ENCODE peak calls at places on chromosomes 3 and 15, in eight cellular contexts. One of them, this sample, is unnamed. For H3K9me3, the result is how much of the 10 kb centered on the place peaks cover.

GRCh38 chr3:58161435-58162398 is 49.1 kb downstream of the DNASE1L3 start:
- DNase-seq in prostate gland: no peak
- DNase-seq in AG04450: peak
- DNase-seq in mammary epithelial cell: peak
- DNase-seq in ovary: peak
- DNase-seq in left ventricle myocardium inferior: no peak
- DNase-seq in endodermal cell: no peak
- DNase-seq in neuronal stem cell: no peak
- DNase-seq in this sample: no peak

GRCh38 chr3:179969525-179969924 is 67.2 kb downstream of the PEX5L start:
- DNase-seq in prostate gland: no peak
- DNase-seq in AG04450: no peak
- DNase-seq in mammary epithelial cell: peak
- DNase-seq in ovary: no peak
- DNase-seq in left ventricle myocardium inferior: no peak
- DNase-seq in endodermal cell: no peak
- DNase-seq in neuronal stem cell: no peak
- DNase-seq in this sample: no peak

GRCh38 chr15:68718468-68718867 is 102.2 kb downstream of the ANP32A start:
- DNase-seq in prostate gland: no peak
- DNase-seq in AG04450: no peak
- DNase-seq in mammary epithelial cell: no peak
- DNase-seq in ovary: no peak
- DNase-seq in left ventricle myocardium inferior: no peak
- DNase-seq in endodermal cell: no peak
- DNase-seq in neuronal stem cell: no peak
- DNase-seq in this sample: no peak

GRCh38 chr15:92421980-92422379 is 28.3 kb downstream of the ST8SIA2 start:
- DNase-seq in prostate gland: no peak
- DNase-seq in AG04450: peak
- DNase-seq in mammary epithelial cell: no peak
- DNase-seq in ovary: no peak
- DNase-seq in left ventricle myocardium inferior: no peak
- DNase-seq in endodermal cell: no peak
- DNase-seq in neuronal stem cell: no peak
- DNase-seq in this sample: no peak

GRCh38 chr3:49799761-49800160 is at the start of gene CDHR4:
- DNase-seq in prostate gland: no peak
- DNase-seq in AG04450: no peak
- DNase-seq in mammary epithelial cell: peak
- DNase-seq in ovary: no peak
- DNase-seq in left ventricle myocardium inferior: no peak
- DNase-seq in endodermal cell: no peak
- DNase-seq in neuronal stem cell: no peak
- DNase-seq in this sample: no peak

GRCh38 chr3:187212705-187213104 is 15.4 kb downstream of the RTP1 start:
- DNase-seq in prostate gland: no peak
- DNase-seq in AG04450: no peak
- DNase-seq in mammary epithelial cell: no peak
- DNase-seq in ovary: no peak
- DNase-seq in left ventricle myocardium inferior: peak
- DNase-seq in endodermal cell: no peak
- DNase-seq in neuronal stem cell: no peak
- DNase-seq in this sample: no peak

GRCh38 chr3:45773714-45774449 is 22.5 kb downstream of the SLC6A20 start:
- DNase-seq in prostate gland: no peak
- DNase-seq in AG04450: no peak
- DNase-seq in mammary epithelial cell: no peak
- DNase-seq in ovary: no peak
- DNase-seq in left ventricle myocardium inferior: no peak
- DNase-seq in endodermal cell: peak
- DNase-seq in neuronal stem cell: no peak
- DNase-seq in this sample: no peak

GRCh38 chr3:170809975-170810357 is 60.0 kb downstream of the RPL22L1 start:
- DNase-seq in prostate gland: no peak
- DNase-seq in AG04450: no peak
- DNase-seq in mammary epithelial cell: peak
- DNase-seq in ovary: no peak
- DNase-seq in left ventricle myocardium inferior: no peak
- DNase-seq in endodermal cell: no peak
- DNase-seq in neuronal stem cell: no peak
- DNase-seq in this sample: no peak

GRCh38 chr15:71736286-71736947 is 73.9 kb upstream of the NR2E3 start:
- DNase-seq in prostate gland: no peak
- DNase-seq in AG04450: no peak
- DNase-seq in mammary epithelial cell: no peak
- DNase-seq in ovary: no peak
- DNase-seq in left ventricle myocardium inferior: no peak
- DNase-seq in endodermal cell: no peak
- DNase-seq in neuronal stem cell: no peak
- DNase-seq in this sample: no peak

GRCh38 chr15:36422631-36423030 is 156.8 kb upstream of the CDIN1 start:
- DNase-seq in prostate gland: no peak
- DNase-seq in AG04450: no peak
- DNase-seq in mammary epithelial cell: no peak
- DNase-seq in ovary: no peak
- DNase-seq in left ventricle myocardium inferior: no peak
- DNase-seq in endodermal cell: no peak
- DNase-seq in neuronal stem cell: no peak
- DNase-seq in this sample: no peak

GRCh38 chr15:70715840-70716510 is 47.4 kb downstream of the UACA start:
- DNase-seq in prostate gland: no peak
- DNase-seq in AG04450: no peak
- DNase-seq in mammary epithelial cell: no peak
- DNase-seq in ovary: no peak
- DNase-seq in left ventricle myocardium inferior: no peak
- DNase-seq in endodermal cell: no peak
- DNase-seq in neuronal stem cell: no peak
- DNase-seq in this sample: no peak

GRCh38 chr3:194937144-194937543 is 251.5 kb downstream of the FAM43A start:
- DNase-seq in prostate gland: no peak
- DNase-seq in AG04450: no peak
- DNase-seq in mammary epithelial cell: no peak
- DNase-seq in ovary: no peak
- DNase-seq in left ventricle myocardium inferior: no peak
- DNase-seq in endodermal cell: no peak
- DNase-seq in neuronal stem cell: no peak
- DNase-seq in this sample: no peak

GRCh38 chr15:39685999-39686613 is 96.5 kb downstream of the FSIP1 start:
- DNase-seq in prostate gland: peak
- DNase-seq in AG04450: peak
- DNase-seq in mammary epithelial cell: peak
- DNase-seq in ovary: no peak
- DNase-seq in left ventricle myocardium inferior: no peak
- DNase-seq in endodermal cell: peak
- DNase-seq in neuronal stem cell: peak
- DNase-seq in this sample: no peak

GRCh38 chr3:94249491-94250079 is 186.7 kb downstream of the NSUN3 start:
- DNase-seq in prostate gland: peak
- DNase-seq in AG04450: peak
- DNase-seq in mammary epithelial cell: peak
- DNase-seq in ovary: peak
- DNase-seq in left ventricle myocardium inferior: peak
- DNase-seq in endodermal cell: peak
- DNase-seq in neuronal stem cell: peak
- DNase-seq in this sample: peak

GRCh38 chr3:39933986-39934693 is 124.7 kb downstream of the MYRIP start:
- DNase-seq in prostate gland: peak
- DNase-seq in AG04450: no peak
- DNase-seq in mammary epithelial cell: no peak
- DNase-seq in ovary: no peak
- DNase-seq in left ventricle myocardium inferior: no peak
- DNase-seq in endodermal cell: no peak
- DNase-seq in neuronal stem cell: no peak
- DNase-seq in this sample: no peak

DNA sequence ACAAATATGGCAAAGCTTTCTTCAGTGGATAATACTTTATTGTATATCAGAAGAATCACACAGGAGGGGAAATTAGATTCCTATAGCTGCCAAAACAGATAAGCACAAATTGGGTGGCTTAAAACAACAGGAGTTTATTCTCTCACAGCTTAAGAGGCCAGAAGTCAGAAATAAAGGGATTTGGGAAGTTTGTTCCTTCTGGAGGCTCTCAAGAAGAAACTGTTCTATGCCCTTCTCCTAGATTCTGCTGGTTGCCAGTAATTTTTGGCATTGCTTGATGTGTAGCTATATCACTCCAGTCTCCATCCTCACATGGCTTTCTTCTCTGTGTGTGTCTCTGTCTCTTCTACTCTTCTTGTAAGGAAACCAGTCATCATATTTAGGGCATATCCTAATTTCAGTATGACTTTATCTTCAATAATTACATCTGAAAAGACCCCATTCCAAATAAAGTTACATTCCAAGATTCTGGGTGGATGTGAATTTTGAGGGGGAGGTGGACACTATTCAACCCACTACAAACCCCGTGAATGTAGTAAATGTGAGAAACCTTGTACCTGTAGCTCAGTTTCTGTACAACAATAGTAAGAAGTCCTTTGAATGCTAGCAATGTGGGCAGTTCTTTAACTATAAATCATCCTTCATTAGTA is 22.2 kb upstream of the WNT7A start:
- DNase-seq in prostate gland: no peak
- DNase-seq in AG04450: no peak
- DNase-seq in mammary epithelial cell: no peak
- DNase-seq in ovary: no peak
- DNase-seq in left ventricle myocardium inferior: no peak
- DNase-seq in endodermal cell: no peak
- DNase-seq in neuronal stem cell: no peak
- DNase-seq in this sample: no peak
- H3K9me3 ChIP-seq in prostate gland: under half
- H3K9me3 ChIP-seq in AG04450: under half
- H3K9me3 ChIP-seq in mammary epithelial cell: under half
- H3K9me3 ChIP-seq in ovary: under half
- H3K9me3 ChIP-seq in left ventricle myocardium inferior: half or more
- H3K9me3 ChIP-seq in endodermal cell: half or more
- H3K9me3 ChIP-seq in neuronal stem cell: under half
- H3K9me3 ChIP-seq in this sample: under half

GRCh38 chr15:96540283-96540682 is 209.8 kb downstream of the NR2F2 start:
- DNase-seq in prostate gland: no peak
- DNase-seq in AG04450: no peak
- DNase-seq in mammary epithelial cell: no peak
- DNase-seq in ovary: no peak
- DNase-seq in left ventricle myocardium inferior: no peak
- DNase-seq in endodermal cell: no peak
- DNase-seq in neuronal stem cell: no peak
- DNase-seq in this sample: no peak
- H3K9me3 ChIP-seq in prostate gland: under half
- H3K9me3 ChIP-seq in AG04450: under half
- H3K9me3 ChIP-seq in mammary epithelial cell: under half
- H3K9me3 ChIP-seq in ovary: under half
- H3K9me3 ChIP-seq in left ventricle myocardium inferior: under half
- H3K9me3 ChIP-seq in endodermal cell: under half
- H3K9me3 ChIP-seq in neuronal stem cell: under half
- H3K9me3 ChIP-seq in this sample: under half

DNA sequence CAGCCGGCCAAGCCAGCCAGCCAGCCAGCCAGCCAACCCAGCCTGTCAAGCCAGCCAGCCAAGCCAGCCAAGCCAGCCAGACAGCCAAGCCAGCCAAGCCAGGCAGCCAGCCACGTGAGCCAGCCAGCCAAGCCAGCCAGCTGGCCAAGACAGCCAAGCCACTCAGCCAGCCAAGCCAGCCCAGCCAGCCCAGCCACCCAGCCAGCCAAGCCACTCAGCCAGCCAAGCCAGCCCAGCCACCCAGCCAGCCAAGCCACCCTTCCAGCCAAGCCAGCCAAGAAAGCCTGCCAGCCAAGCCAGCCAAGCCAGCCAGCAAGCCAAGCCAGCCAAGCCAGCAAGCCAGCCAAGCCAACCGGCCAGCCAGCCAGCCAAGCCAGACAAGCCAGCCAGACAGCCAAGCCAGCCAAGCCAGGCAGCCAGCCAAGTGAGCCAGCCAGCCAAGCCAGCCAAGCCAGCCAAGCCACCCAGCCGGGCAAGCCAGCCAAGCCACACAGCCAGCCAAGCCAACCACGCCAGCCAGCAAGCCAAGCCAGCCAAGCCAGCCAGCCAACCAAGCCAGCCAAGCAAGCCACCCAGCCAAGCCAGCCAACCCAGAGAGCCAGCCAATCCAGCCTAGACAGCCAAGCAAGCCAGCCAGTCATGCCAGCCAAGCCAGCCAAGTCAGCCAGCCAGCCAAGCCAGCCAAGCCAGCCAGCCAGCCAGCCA is 199.5 kb downstream of the GOLGA6L6 start:
- DNase-seq in prostate gland: peak
- DNase-seq in AG04450: no peak
- DNase-seq in mammary epithelial cell: peak
- DNase-seq in ovary: no peak
- DNase-seq in left ventricle myocardium inferior: peak
- DNase-seq in endodermal cell: peak
- DNase-seq in neuronal stem cell: no peak
- DNase-seq in this sample: peak
- H3K9me3 ChIP-seq in prostate gland: under half
- H3K9me3 ChIP-seq in AG04450: half or more
- H3K9me3 ChIP-seq in mammary epithelial cell: under half
- H3K9me3 ChIP-seq in ovary: under half
- H3K9me3 ChIP-seq in left ventricle myocardium inferior: under half
- H3K9me3 ChIP-seq in endodermal cell: half or more
- H3K9me3 ChIP-seq in neuronal stem cell: under half
- H3K9me3 ChIP-seq in this sample: under half

GRCh38 chr3:541328-541727 is 344.8 kb downstream of the CHL1 start:
- DNase-seq in prostate gland: no peak
- DNase-seq in AG04450: no peak
- DNase-seq in mammary epithelial cell: no peak
- DNase-seq in ovary: no peak
- DNase-seq in left ventricle myocardium inferior: no peak
- DNase-seq in endodermal cell: no peak
- DNase-seq in neuronal stem cell: no peak
- DNase-seq in this sample: no peak

GRCh38 chr3:536417-536813 is 339.9 kb downstream of the CHL1 start:
- DNase-seq in prostate gland: no peak
- DNase-seq in AG04450: no peak
- DNase-seq in mammary epithelial cell: no peak
- DNase-seq in ovary: no peak
- DNase-seq in left ventricle myocardium inferior: no peak
- DNase-seq in endodermal cell: no peak
- DNase-seq in neuronal stem cell: no peak
- DNase-seq in this sample: no peak

DNA sequence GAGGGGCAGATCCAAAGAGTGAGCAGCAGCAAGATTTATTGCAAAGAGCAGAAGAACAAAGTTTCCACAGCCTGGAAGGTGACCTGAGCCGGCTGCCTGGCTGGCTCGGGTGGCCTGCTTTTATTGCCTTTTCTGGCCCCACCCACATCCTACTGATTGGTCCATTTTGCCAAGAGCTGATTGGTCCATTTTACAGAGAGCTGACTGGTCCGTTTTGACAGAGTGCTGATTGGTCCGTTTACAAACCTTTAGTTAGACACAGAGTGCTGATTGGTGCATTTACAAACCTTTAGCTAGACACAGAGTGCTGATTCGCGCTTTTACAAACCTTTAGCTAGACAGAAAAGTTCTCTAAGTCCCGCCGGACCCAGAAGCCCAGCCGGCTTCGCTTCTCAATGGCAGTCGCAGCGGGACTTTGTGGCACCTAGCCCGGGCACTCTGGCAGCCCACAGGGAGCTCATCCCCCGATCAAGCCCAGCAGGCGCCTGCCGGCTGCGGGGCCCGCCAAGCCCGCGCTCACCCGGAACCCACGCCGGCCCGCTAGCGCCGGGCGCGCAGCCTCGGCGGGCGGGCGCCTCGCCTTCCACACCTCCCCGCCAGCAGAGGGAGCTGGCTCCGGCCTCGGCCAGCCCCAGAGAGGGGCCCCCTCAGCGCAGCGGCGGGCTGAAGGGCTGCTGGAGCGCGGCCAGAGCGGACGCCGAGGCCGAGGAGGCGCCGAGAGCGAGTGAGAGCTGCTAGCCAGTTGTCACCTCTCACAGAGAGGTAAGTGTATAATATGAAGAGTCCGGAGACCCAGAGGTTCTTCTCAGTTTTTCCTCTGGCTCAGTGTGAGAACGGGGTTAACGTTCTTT is 339.2 kb downstream of the CHL1 start:
- DNase-seq in prostate gland: no peak
- DNase-seq in AG04450: no peak
- DNase-seq in mammary epithelial cell: peak
- DNase-seq in ovary: peak
- DNase-seq in left ventricle myocardium inferior: peak
- DNase-seq in endodermal cell: peak
- DNase-seq in neuronal stem cell: no peak
- DNase-seq in this sample: no peak
- H3K9me3 ChIP-seq in prostate gland: under half
- H3K9me3 ChIP-seq in AG04450: under half
- H3K9me3 ChIP-seq in mammary epithelial cell: under half
- H3K9me3 ChIP-seq in ovary: under half
- H3K9me3 ChIP-seq in left ventricle myocardium inferior: under half
- H3K9me3 ChIP-seq in endodermal cell: half or more
- H3K9me3 ChIP-seq in neuronal stem cell: under half
- H3K9me3 ChIP-seq in this sample: under half